ENCODE peak calls at places on chromosome 18, in seven cellular contexts. I, D, M, A, J, F and E are unnamed samples.

GRCh38 chr18:39681061-39681460 is 2115.5 kb upstream of the CELF4 start:
- DNase-seq in I (no peak), D (no peak), M (no peak), A (no peak), J (no peak), F (no peak), E (no peak)

GRCh38 chr18:45690975-45691815 is 32.8 kb upstream of the SLC14A1 start:
- DNase-seq in I (peak; percentile 79), D (peak; percentile 20), M (peak; percentile 71), A (peak; percentile 52), J (peak; percentile 87), F (peak; percentile 66), E (peak; percentile 71)

GRCh38 chr18:46281185-46282176 is 177.3 kb downstream of the HAUS1 start:
- DNase-seq in I (peak; percentile 78), D (no peak), M (peak; percentile 51), A (no peak), J (peak; percentile 67), F (peak; percentile 20), E (peak; percentile 40)

GRCh38 chr18:51867767-51868166 is 472.2 kb upstream of the DCC start:
- DNase-seq in I (peak; percentile 7), D (no peak), M (no peak), A (no peak), J (no peak), F (no peak), E (no peak)

GRCh38 chr18:13608791-13609552 is 117.4 kb downstream of the FAM210A start:
- DNase-seq in I (no peak), D (no peak), M (no peak), A (no peak), J (no peak), F (no peak), E (peak; percentile 80)

GRCh38 chr18:1511619-1512311 is 607.1 kb downstream of the ADCYAP1 start:
- DNase-seq in I (no peak), D (no peak), M (no peak), A (no peak), J (no peak), F (no peak), E (no peak)

GRCh38 chr18:44107187-44107586 is 573.5 kb upstream of the SETBP1 start:
- DNase-seq in I (peak; percentile 58), D (no peak), M (no peak), A (no peak), J (no peak), F (no peak), E (no peak)

GRCh38 chr18:13868501-13869271 is 44.7 kb downstream of the MC5R start:
- DNase-seq in I (no peak), D (no peak), M (no peak), A (no peak), J (no peak), F (no peak), E (no peak)

GRCh38 chr18:27778441-27778840 is 398.5 kb downstream of the CDH2 start:
- DNase-seq in I (peak; percentile 11), D (no peak), M (no peak), A (no peak), J (no peak), F (no peak), E (no peak)

GRCh38 chr18:35524236-35524635 is 26.5 kb upstream of the INO80C start:
- DNase-seq in I (no peak), D (no peak), M (no peak), A (no peak), J (peak; percentile 64), F (no peak), E (no peak)

GRCh38 chr18:53944721-53945120 is 279.7 kb downstream of the MBD2 start:
- DNase-seq in I (peak; percentile 6), D (no peak), M (no peak), A (no peak), J (no peak), F (no peak), E (no peak)

GRCh38 chr18:48621240-48621639 is 82.4 kb downstream of the CTIF start:
- DNase-seq in I (peak; percentile 83), D (no peak), M (no peak), A (no peak), J (no peak), F (no peak), E (no peak)

GRCh38 chr18:58618822-58619553 is 9.9 kb downstream of the ALPK2 start:
- DNase-seq in I (no peak), D (no peak), M (no peak), A (no peak), J (no peak), F (no peak), E (no peak)

GRCh38 chr18:61108706-61109105 is 224.5 kb upstream of the CDH20 start:
- DNase-seq in I (no peak), D (no peak), M (no peak), A (no peak), J (no peak), F (no peak), E (no peak)